ENCODE peak calls at places on chromosomes 12 and 14, in four cellular contexts. G is body of pancreas, I is A549, J is tibial nerve. H is an unnamed sample.

GRCh38 chr14:24196071-24197061 is 1.1 kb upstream of the TM9SF1 start:
- DNase-seq in G (no peak), I (no peak), J (no peak), H (no peak)

GRCh38 chr14:65249471-65250161 is 147.3 kb upstream of the MAX start:
- DNase-seq in G (no peak), I (no peak), J (no peak), H (no peak)

GRCh38 chr14:23061995-23062394 is 4.7 kb upstream of the CDH24 start:
- DNase-seq in G (peak; percentile 75), I (peak; percentile 75), J (no peak), H (no peak)

GRCh38 chr12:30847259-30847658 is 79.3 kb upstream of the TSPAN11 start:
- DNase-seq in G (no peak), I (no peak), J (no peak), H (no peak)

GRCh38 chr14:74492413-74493342 is at the start of gene NPC2:
- DNase-seq in G (no peak), I (no peak), J (no peak), H (no peak)

GRCh38 chr14:65211341-65211987 is 109.1 kb upstream of the MAX start:
- DNase-seq in G (no peak), I (no peak), J (no peak), H (no peak)

GRCh38 chr12:127509066-127509778 is 757.7 kb upstream of the TMEM132C start:
- DNase-seq in G (no peak), I (no peak), J (no peak), H (no peak)

GRCh38 chr12:66539451-66539850 is 139.4 kb downstream of the GRIP1 start:
- DNase-seq in G (no peak), I (no peak), J (no peak), H (no peak)

GRCh38 chr12:1020389-1020788 is 29.4 kb downstream of the ERC1 start:
- DNase-seq in G (no peak), I (no peak), J (no peak), H (no peak)

GRCh38 chr12:105257321-105257728 is 21.4 kb upstream of the APPL2 start:
- DNase-seq in G (no peak), I (no peak), J (no peak), H (no peak)

GRCh38 chr12:121144416-121144914 is 11.8 kb downstream of the P2RX7 start:
- DNase-seq in G (no peak), I (no peak), J (no peak), H (no peak)

GRCh38 chr14:55104051-55104954 is 24.7 kb upstream of the LGALS3 start:
- DNase-seq in G (no peak), I (no peak), J (no peak), H (no peak)

GRCh38 chr14:99838555-99839193 is 45.5 kb downstream of the EML1 start:
- DNase-seq in G (peak; percentile 49), I (no peak), J (peak; percentile 31), H (no peak)

GRCh38 chr12:76190249-76190648 is 105.8 kb upstream of the NAP1L1 start:
- DNase-seq in G (no peak), I (no peak), J (no peak), H (no peak)

GRCh38 chr14:69318241-69318640 is 58.3 kb downstream of the GALNT16 start:
- DNase-seq in G (no peak), I (no peak), J (no peak), H (no peak)

GRCh38 chr12:27525373-27525772 is 1.4 kb downstream of the PPFIBP1 start:
- DNase-seq in G (no peak), I (peak; percentile 44), J (no peak), H (no peak)

GRCh38 chr12:124506145-124506831 is 61.1 kb downstream of the NCOR2 start:
- DNase-seq in G (peak; percentile 77), I (no peak), J (peak; percentile 82), H (peak; percentile 63)

GRCh38 chr12:14833952-14834351 is 9.4 kb downstream of the ART4 start:
- DNase-seq in G (no peak), I (no peak), J (no peak), H (no peak)

GRCh38 chr12:25436206-25436912 is 116.7 kb downstream of the LMNTD1 start:
- DNase-seq in G (peak; percentile 23), I (peak; percentile 63), J (no peak), H (no peak)

GRCh38 chr12:88549929-88550328 is 30.3 kb downstream of the KITLG start:
- DNase-seq in G (no peak), I (no peak), J (no peak), H (no peak)

GRCh38 chr14:24607081-24607480 is 2.4 kb downstream of the GZMH start:
- DNase-seq in G (no peak), I (no peak), J (no peak), H (no peak)

GRCh38 chr12:65443038-65443437 is 164.6 kb downstream of the MSRB3 start:
- DNase-seq in G (no peak), I (no peak), J (no peak), H (no peak)

GRCh38 chr14:54691525-54692260 is 124.8 kb downstream of the SAMD4A start:
- DNase-seq in G (peak; percentile 86), I (peak; percentile 59), J (peak; percentile 63), H (peak; percentile 63)

GRCh38 chr12:16606201-16606849 is 363 bp upstream of the LMO3 start:
- DNase-seq in G (peak; percentile 68), I (no peak), J (no peak), H (no peak)

GRCh38 chr12:13390381-13390856 is 193.9 kb downstream of the EMP1 start:
- DNase-seq in G (peak; percentile 97), I (peak; percentile 76), J (peak; percentile 38), H (peak; percentile 80)

GRCh38 chr14:58297412-58297761 is 968 bp upstream of the ARID4A start:
- DNase-seq in G (no peak), I (peak; percentile 13), J (no peak), H (peak; percentile 34)

GRCh38 chr12:129016159-129016558 is 162.9 kb downstream of the GLT1D1 start:
- DNase-seq in G (no peak), I (no peak), J (no peak), H (no peak)

GRCh38 chr12:67593041-67593870 is 55.3 kb upstream of the DYRK2 start:
- DNase-seq in G (peak; percentile 67), I (peak; percentile 5), J (no peak), H (no peak)

GRCh38 chr12:52238206-52238840 is 5.3 kb downstream of the KRT7 start:
- DNase-seq in G (no peak), I (peak; percentile 10), J (no peak), H (no peak)

GRCh38 chr14:94768521-94769412 is 1.1 kb downstream of the GSC start:
- DNase-seq in G (peak; percentile 19), I (no peak), J (peak; percentile 23), H (no peak)

GRCh38 chr12:58787021-58787760 is 133.1 kb downstream of the LRIG3 start:
- DNase-seq in G (no peak), I (no peak), J (no peak), H (no peak)

GRCh38 chr12:1644113-1644512 is 15.1 kb downstream of the WNT5B start:
- DNase-seq in G (no peak), I (no peak), J (no peak), H (no peak)

GRCh38 chr12:62660763-62661162 is 194.1 kb downstream of the MON2 start:
- DNase-seq in G (no peak), I (no peak), J (no peak), H (no peak)

GRCh38 chr14:32702571-32702970 is 236.1 kb upstream of the NPAS3 start:
- DNase-seq in G (peak; percentile 6), I (no peak), J (peak; percentile 16), H (no peak)

GRCh38 chr14:75401356-75401755 is 26.5 kb upstream of the JDP2 start:
- DNase-seq in G (no peak), I (no peak), J (peak; percentile 18), H (peak; percentile 34)

GRCh38 chr12:105239304-105239703 is 3.3 kb upstream of the APPL2 start:
- DNase-seq in G (no peak), I (no peak), J (no peak), H (no peak)

GRCh38 chr14:36988568-36988967 is 183.8 kb downstream of the SLC25A21 start:
- DNase-seq in G (no peak), I (no peak), J (no peak), H (no peak)

GRCh38 chr14:20428010-20428365 is 8.0 kb downstream of the KLHL33 start:
- DNase-seq in G (no peak), I (no peak), J (no peak), H (no peak)

GRCh38 chr14:20428802-20429201 is 7.2 kb downstream of the KLHL33 start:
- DNase-seq in G (no peak), I (no peak), J (no peak), H (no peak)

GRCh38 chr14:20429801-20430669 is 5.9 kb downstream of the KLHL33 start:
- DNase-seq in G (peak; percentile 68), I (no peak), J (no peak), H (no peak)

GRCh38 chr14:20422886-20423285 is 9.6 kb upstream of the TEP1 start:
- DNase-seq in G (no peak), I (no peak), J (no peak), H (no peak)

DNA sequence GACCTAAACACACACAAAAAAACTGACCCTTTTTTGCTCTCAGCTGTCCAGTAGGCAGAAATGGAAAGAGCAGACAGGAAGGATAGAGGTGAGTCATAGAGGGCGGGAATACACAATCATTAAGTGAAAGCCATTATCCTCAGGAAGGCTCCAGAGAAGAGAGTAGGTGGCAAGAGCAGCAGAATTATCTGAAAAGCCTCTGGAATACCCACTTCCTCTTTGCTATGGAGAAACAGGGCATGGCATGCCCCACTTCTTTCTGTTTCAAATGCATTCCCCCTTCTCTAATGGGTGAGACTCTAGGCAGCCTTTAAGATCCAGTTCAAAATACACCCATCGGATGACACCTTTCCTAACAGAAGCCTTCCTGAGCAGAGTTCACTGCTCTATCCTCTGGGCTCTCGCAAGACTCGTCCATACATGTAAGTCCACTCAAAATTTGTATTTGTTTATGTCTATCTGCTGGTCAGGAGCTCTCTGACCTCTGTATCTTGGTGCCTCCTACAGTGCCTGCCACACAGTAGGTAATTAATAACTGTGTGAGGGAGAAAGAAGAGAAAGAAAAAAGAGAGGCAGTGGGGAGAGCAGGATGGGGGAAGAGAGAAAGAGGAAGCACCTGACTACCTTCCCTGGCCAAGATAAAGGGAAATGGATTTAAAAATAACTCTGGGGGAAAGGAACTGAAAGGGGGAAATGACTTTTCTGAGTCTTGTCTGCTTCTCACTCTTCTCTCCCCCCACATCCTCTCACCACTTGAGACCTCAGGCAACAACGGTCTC is 8.5 kb downstream of the KLHL33 start:
- DNase-seq in G (no peak), I (peak; percentile 25), J (no peak), H (no peak)
- TF ChIP-seq POLR2A in G (no peak), I (no peak), J (no peak), H (no peak)

GRCh38 chr12:45286621-45287020 is 70.7 kb downstream of the ANO6 start:
- DNase-seq in G (no peak), I (no peak), J (no peak), H (no peak)
- H3K4me1 ChIP-seq in G (peaks cover 7% of the 10 kb centered on the region), I (peaks cover 53% of the 10 kb centered on the region), J (no peaks in the 10 kb centered on the region), H (peaks cover 37% of the 10 kb centered on the region)

DNA sequence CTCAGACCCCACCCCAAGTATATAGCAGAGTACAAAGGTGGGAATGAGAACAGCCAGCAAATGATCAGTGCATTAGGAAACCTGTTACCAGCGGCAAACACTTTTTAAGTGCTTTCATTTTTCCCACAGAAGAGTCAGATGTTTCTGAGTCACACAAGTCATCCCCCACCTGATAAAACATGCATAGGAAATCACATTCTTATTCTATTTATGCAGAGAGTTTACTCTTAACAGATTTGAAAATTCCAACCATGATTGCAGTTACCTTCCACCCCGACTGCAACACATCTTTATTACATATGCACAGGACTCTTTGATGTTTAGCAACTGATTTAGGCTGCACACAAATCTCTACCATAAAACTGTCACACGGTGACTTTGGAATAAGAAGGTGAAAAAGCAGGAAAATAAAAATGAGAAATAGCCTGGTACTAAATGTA is 236.4 kb downstream of the PAWR start:
- DNase-seq in G (no peak), I (no peak), J (no peak), H (no peak)
- H3K4me3 ChIP-seq in G (no peak overlapping the region), I (no peak overlapping the region), J (no peak overlapping the region), H (no peak overlapping the region)

GRCh38 chr12:56104109-56104814 is at the start of gene PA2G4:
- DNase-seq in G (peak; percentile 98), I (peak; percentile 99), J (peak; percentile 89), H (peak; percentile 98)
- TF ChIP-seq POLR2A in G (peak; percentile 98), I (peak; percentile 99), J (peak; percentile 35), H (peak; percentile 85)

H was measured in gastrocnemius medialis.